ENCODE peak calls at places on chromosomes 12 and 14, in nine cellular contexts. O, W, X, U, E, A, Z, Y and F are unnamed samples.

GRCh38 chr12:108575199-108575912 is 13.0 kb downstream of the ISCU start:
- DNase-seq in Y (no peak), O (no peak), U (no peak), A (no peak), Z (no peak), E (no peak), X (no peak), W (no peak), F (no peak)

GRCh38 chr14:67487937-67488893 is at the start of gene TMEM229B:
- DNase-seq in A (peak), W (peak), X (peak), O (peak), Y (no peak), U (no peak), E (peak), Z (no peak), F (no peak)

GRCh38 chr12:1629338-1630080 is 478 bp downstream of the WNT5B start:
- DNase-seq in Z (no peak), X (peak), Y (no peak), O (no peak), W (no peak), E (no peak), U (no peak), A (no peak), F (no peak)

GRCh38 chr12:51533799-51534198 is 57.2 kb upstream of the SCN8A start:
- DNase-seq in W (no peak), Z (no peak), O (no peak), Y (no peak), E (no peak), X (no peak), U (no peak), A (no peak), F (peak)

GRCh38 chr14:105837349-105838063 is 311.1 kb downstream of the TMEM121 start:
- DNase-seq in W (no peak), E (no peak), Z (no peak), X (no peak), U (no peak), A (no peak), Y (no peak), O (no peak), F (no peak)

GRCh38 chr12:51871126-51871525 is 16.8 kb upstream of the ANKRD33 start:
- DNase-seq in Y (no peak), A (no peak), W (no peak), Z (no peak), X (no peak), U (no peak), O (no peak), E (no peak), F (no peak)

GRCh38 chr12:105705765-105706164 is 375.3 kb downstream of the C12orf75 start:
- DNase-seq in A (peak), E (no peak), O (no peak), Y (peak), X (no peak), W (no peak), U (peak), Z (no peak), F (peak)

GRCh38 chr12:34403706-34404376 is 381.5 kb downstream of the ALG10 start:
- DNase-seq in U (no peak), X (peak), O (no peak), A (no peak), E (no peak), W (no peak), Z (peak), Y (no peak), F (no peak)

GRCh38 chr14:73311710-73312035 is 74.4 kb downstream of the PAPLN start:
- DNase-seq in U (no peak), X (no peak), A (no peak), E (no peak), Y (no peak), W (no peak), Z (no peak), O (no peak), F (no peak)

GRCh38 chr14:22313172-22313801 is 275.7 kb downstream of the DAD1 start:
- DNase-seq in X (no peak), E (no peak), U (no peak), A (no peak), Y (no peak), Z (no peak), W (no peak), O (no peak), F (no peak)

GRCh38 chr12:2154050-2154449 is 101.3 kb downstream of the CACNA1C start:
- DNase-seq in E (no peak), A (no peak), U (no peak), Y (no peak), O (no peak), X (no peak), W (no peak), Z (no peak), F (no peak)

GRCh38 chr14:34596891-34597290 is 33.1 kb downstream of the SNX6 start:
- DNase-seq in U (no peak), W (no peak), Y (no peak), X (no peak), E (no peak), Z (no peak), A (no peak), O (no peak), F (no peak)

GRCh38 chr12:65965358-65965757 is 141.1 kb downstream of the HMGA2 start:
- DNase-seq in U (no peak), X (no peak), O (no peak), Y (no peak), Z (no peak), W (no peak), E (no peak), A (peak), F (no peak)

GRCh38 chr14:99936738-99937474 is 128.3 kb upstream of the EVL start:
- DNase-seq in Z (no peak), O (no peak), Y (no peak), U (no peak), X (peak), W (no peak), E (no peak), A (no peak), F (no peak)

GRCh38 chr12:55549302-55549701 is at the start of gene OR6C4:
- DNase-seq in O (no peak), X (no peak), E (no peak), U (no peak), Y (no peak), A (no peak), W (no peak), Z (no peak), F (no peak)

GRCh38 chr12:124752437-124753229 is 111.0 kb downstream of the SCARB1 start:
- DNase-seq in A (peak), Y (no peak), X (no peak), O (no peak), U (no peak), W (no peak), E (no peak), Z (no peak), F (no peak)

GRCh38 chr12:51834411-51834810 is 14.1 kb downstream of the FIGNL2 start:
- DNase-seq in A (no peak), X (no peak), Y (no peak), W (no peak), E (no peak), Z (no peak), U (no peak), O (no peak), F (no peak)

GRCh38 chr14:69619007-69619406 is 7.6 kb downstream of the SUSD6 start:
- DNase-seq in O (no peak), U (no peak), W (no peak), E (no peak), X (no peak), Y (no peak), A (no peak), Z (no peak), F (no peak)